ENCODE peak calls at places on chromosomes 4 and X, in six cellular contexts. Y is spleen, P is HCT116, X is Panc1, B is HL-60, N is GM23338. U is an unnamed sample.

GRCh38 chr4:113893546-113893945 is 85.9 kb downstream of the ARSJ start:
- DNase-seq in P (no peak), B (no peak), X (no peak), N (no peak), Y (no peak), U (no peak)

GRCh38 chr4:121822796-121823504 is 733 bp downstream of the CCNA2 start:
- DNase-seq in P (no peak), B (peak), N (peak), Y (no peak), X (no peak), U (no peak)

GRCh38 chr4:125316781-125317525 is 2.2 kb downstream of the FAT4 start:
- DNase-seq in N (peak), X (no peak), B (no peak), Y (peak), P (no peak), U (no peak)

GRCh38 chrX:154696328-154697045 is 43.1 kb upstream of the CTAG2 start:
- DNase-seq in P (no peak), B (no peak), N (no peak), X (no peak), Y (no peak), U (no peak)

GRCh38 chr4:132557660-132558059 is 591.4 kb upstream of the PCDH10 start:
- DNase-seq in P (peak), B (no peak), Y (no peak), X (no peak), N (peak), U (no peak)

GRCh38 chr4:157824006-157824405 is 348.8 kb downstream of the GASK1B start:
- DNase-seq in B (no peak), Y (no peak), N (no peak), P (no peak), X (no peak), U (peak)

GRCh38 chr4:8355306-8355705 is 85.2 kb downstream of the ACOX3 start:
- DNase-seq in N (no peak), B (no peak), X (no peak), P (no peak), Y (no peak), U (no peak)

GRCh38 chrX:116317409-116317808 is 119.0 kb upstream of the SLC6A14 start:
- DNase-seq in P (no peak), B (no peak), N (peak), Y (no peak), X (no peak), U (no peak)

GRCh38 chrX:16786791-16787735 is 797 bp downstream of the TXLNG start:
- DNase-seq in X (no peak), N (peak), B (no peak), Y (peak), P (no peak), U (no peak)

GRCh38 chr4:140372607-140373327 is 679 bp upstream of the SCOC start:
- DNase-seq in X (no peak), P (peak), B (peak), N (peak), Y (no peak), U (no peak)

GRCh38 chr4:46444318-46444717 is 54.4 kb upstream of the GABRA2 start:
- DNase-seq in N (no peak), P (no peak), X (no peak), Y (no peak), B (no peak), U (no peak)

GRCh38 chrX:2499507-2499906 is 1.3 kb downstream of the DHRSX start:
- DNase-seq in N (no peak), B (no peak), P (no peak), Y (peak), X (no peak), U (no peak)

GRCh38 chr4:10856271-10856670 is 171.7 kb upstream of the CLNK start:
- DNase-seq in Y (no peak), N (no peak), P (no peak), X (no peak), B (no peak), U (no peak)

GRCh38 chr4:94590493-94590892 is 138.8 kb downstream of the PDLIM5 start:
- DNase-seq in N (no peak), Y (no peak), P (no peak), X (no peak), B (no peak), U (no peak)

GRCh38 chrX:120560405-120560841 is 339 bp downstream of the CUL4B start:
- DNase-seq in X (peak), P (no peak), B (peak), N (no peak), Y (peak), U (peak)

GRCh38 chrX:117989512-117989911 is 127.1 kb downstream of the KLHL13 start:
- DNase-seq in X (no peak), N (no peak), Y (no peak), B (no peak), P (no peak), U (no peak)

GRCh38 chr4:108173599-108174057 is 4.9 kb upstream of the LEF1 start:
- DNase-seq in N (no peak), Y (no peak), B (no peak), X (no peak), P (no peak), U (no peak)

GRCh38 chr4:182863501-182863900 is 53.7 kb downstream of the DCTD start:
- DNase-seq in Y (peak), B (no peak), P (no peak), N (no peak), X (no peak), U (no peak)

GRCh38 chr4:35556387-35556786 is 687.9 kb downstream of the ARAP2 start:
- DNase-seq in X (no peak), N (no peak), B (no peak), P (peak), Y (no peak), U (no peak)

GRCh38 chrX:136868283-136869055 is 12.1 kb downstream of the RBMX start:
- DNase-seq in X (no peak), P (no peak), Y (no peak), B (no peak), N (no peak), U (no peak)

GRCh38 chr4:121551271-121551670 is 145.5 kb downstream of the ANXA5 start:
- DNase-seq in P (no peak), B (no peak), Y (no peak), N (no peak), X (no peak), U (no peak)

GRCh38 chrX:85084770-85085393 is 81.2 kb downstream of the APOOL start:
- DNase-seq in X (no peak), B (peak), P (peak), Y (no peak), N (peak), U (no peak)

GRCh38 chrX:84175943-84176342 is 12.1 kb downstream of the RPS6KA6 start:
- DNase-seq in N (no peak), P (no peak), X (no peak), B (no peak), Y (no peak), U (no peak)

GRCh38 chr4:20251796-20252655 is at the start of gene SLIT2:
- DNase-seq in N (peak), Y (peak), X (no peak), B (peak), P (peak), U (peak)

GRCh38 chr4:766559-767283 is 59.2 kb downstream of the CPLX1 start:
- DNase-seq in X (no peak), P (no peak), Y (no peak), N (peak), B (no peak), U (no peak)

GRCh38 chr4:173913496-173913895 is 370.0 kb downstream of the FBXO8 start:
- DNase-seq in N (no peak), B (no peak), P (no peak), Y (no peak), X (no peak), U (no peak)

GRCh38 chrX:155027509-155028066 is 944 bp downstream of the FUNDC2 start:
- DNase-seq in P (peak), B (peak), N (no peak), X (peak), Y (no peak), U (no peak)

GRCh38 chr4:54487491-54487890 is 170.3 kb upstream of the KIT start:
- DNase-seq in N (no peak), P (no peak), Y (no peak), B (no peak), X (no peak), U (no peak)

GRCh38 chr4:155423671-155424070 is 46.9 kb upstream of the MAP9 start:
- DNase-seq in N (no peak), Y (no peak), B (no peak), X (no peak), P (no peak), U (no peak)

GRCh38 chr4:13953083-13953482 is 325.6 kb upstream of the BOD1L1 start:
- DNase-seq in B (no peak), Y (no peak), X (no peak), N (no peak), P (no peak), U (no peak)

GRCh38 chr4:13947921-13948320 is 320.4 kb upstream of the BOD1L1 start:
- DNase-seq in N (no peak), P (no peak), X (no peak), B (no peak), Y (no peak), U (no peak)

GRCh38 chr4:13955551-13955950 is 328.0 kb upstream of the BOD1L1 start:
- DNase-seq in Y (no peak), X (no peak), B (no peak), N (no peak), P (no peak), U (no peak)

DNA sequence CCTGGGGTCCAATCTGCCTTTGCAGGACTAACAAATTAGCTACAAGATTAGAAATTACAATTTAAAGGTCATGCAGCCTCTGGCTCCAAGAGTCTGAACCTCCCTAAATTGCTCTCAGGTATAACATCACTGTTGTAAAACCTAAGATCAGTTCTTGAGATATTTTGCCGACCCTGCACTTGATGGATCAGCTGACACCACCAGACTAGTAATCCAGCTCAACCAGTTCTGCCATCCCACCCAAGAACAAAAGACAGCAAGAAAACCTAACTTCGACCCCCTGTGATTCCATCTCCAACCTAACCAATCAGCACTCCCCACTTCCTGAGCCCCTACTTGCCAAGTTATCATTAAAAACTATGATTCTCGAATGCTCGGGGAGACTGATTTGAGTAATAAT is 323.0 kb upstream of the BOD1L1 start:
- DNase-seq in Y (no peak), X (no peak), N (no peak), B (no peak), P (no peak), U (no peak)
- H3K27ac ChIP-seq in Y (no peak), X (no peak), N (no peak), B (no peak), P (no peak), U (no peak)

DNA sequence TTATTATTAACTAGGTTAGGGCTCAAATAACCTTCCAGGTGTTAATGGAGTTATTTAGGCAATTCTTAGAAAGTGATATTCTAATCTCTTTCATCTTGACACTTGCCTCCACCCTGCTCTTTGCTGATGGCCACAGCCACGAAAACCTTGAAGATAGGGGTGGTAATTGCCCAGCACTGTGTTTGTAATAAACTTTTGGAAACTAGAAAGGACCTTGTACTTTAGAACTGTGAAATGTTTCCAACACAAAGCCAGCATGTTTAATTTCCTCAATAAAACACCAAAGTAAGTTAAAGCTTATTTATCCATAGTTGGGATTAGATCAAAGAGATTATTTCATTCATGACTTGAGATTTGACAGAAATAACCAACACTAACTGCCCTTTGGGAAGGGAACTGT is 78.3 kb downstream of the MAOA start:
- DNase-seq in N (no peak), Y (no peak), B (no peak), X (no peak), P (no peak), U (no peak)
- TF ChIP-seq POLR2AphosphoS5 in N (no peak), Y (no peak), B (no peak), X (no peak), P (no peak), U (no peak)

GRCh38 chr4:185712350-185713024 is 99.5 kb downstream of the SORBS2 start:
- DNase-seq in P (no peak), N (peak), Y (no peak), B (no peak), X (no peak), U (no peak)
- H3K27ac ChIP-seq in P (no peak), N (no peak), Y (no peak), B (no peak), X (no peak), U (no peak)

DNA sequence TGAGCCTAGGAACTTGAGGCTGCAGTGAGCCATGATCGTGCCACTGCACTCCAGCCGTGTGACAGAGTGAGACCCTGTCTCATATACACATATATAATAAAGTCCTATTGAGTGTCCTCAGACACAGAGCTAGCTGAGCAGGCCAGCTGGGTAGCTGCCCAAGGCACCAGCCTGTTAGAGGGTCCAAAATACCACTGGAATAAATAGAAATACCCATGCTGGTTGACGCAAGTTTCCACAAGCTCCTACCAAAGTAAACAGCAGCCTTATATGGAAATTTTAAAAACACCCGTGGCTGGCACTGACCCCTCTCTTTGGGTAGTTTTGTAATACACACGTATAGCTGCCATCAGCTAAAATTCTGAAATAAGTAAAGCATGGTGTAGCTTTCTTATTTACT is 348.6 kb downstream of the BCOR start:
- DNase-seq in P (no peak), Y (no peak), B (no peak), X (no peak), N (no peak), U (no peak)
- TF ChIP-seq POLR2AphosphoS5 in P (no peak), Y (no peak), B (no peak), X (no peak), N (no peak), U (no peak)

GRCh38 chr4:147790412-147790811 is 58.5 kb downstream of the ARHGAP10 start:
- DNase-seq in X (no peak), N (no peak), Y (no peak), P (no peak), B (no peak), U (no peak)

GRCh38 chr4:147789596-147789995 is 57.7 kb downstream of the ARHGAP10 start:
- DNase-seq in N (no peak), P (no peak), Y (no peak), X (no peak), B (no peak), U (no peak)

GRCh38 chr4:147787204-147787603 is 55.3 kb downstream of the ARHGAP10 start:
- DNase-seq in B (no peak), N (no peak), P (no peak), X (no peak), Y (no peak), U (no peak)

GRCh38 chr4:147786531-147786930 is 54.6 kb downstream of the ARHGAP10 start:
- DNase-seq in N (no peak), B (no peak), P (no peak), Y (no peak), X (no peak), U (no peak)

GRCh38 chr4:147788791-147789190 is 56.9 kb downstream of the ARHGAP10 start:
- DNase-seq in N (no peak), Y (no peak), B (no peak), P (no peak), X (no peak), U (no peak)
- H3K27ac ChIP-seq in N (no peak), Y (no peak), B (no peak), P (no peak), X (no peak), U (peak)

DNA sequence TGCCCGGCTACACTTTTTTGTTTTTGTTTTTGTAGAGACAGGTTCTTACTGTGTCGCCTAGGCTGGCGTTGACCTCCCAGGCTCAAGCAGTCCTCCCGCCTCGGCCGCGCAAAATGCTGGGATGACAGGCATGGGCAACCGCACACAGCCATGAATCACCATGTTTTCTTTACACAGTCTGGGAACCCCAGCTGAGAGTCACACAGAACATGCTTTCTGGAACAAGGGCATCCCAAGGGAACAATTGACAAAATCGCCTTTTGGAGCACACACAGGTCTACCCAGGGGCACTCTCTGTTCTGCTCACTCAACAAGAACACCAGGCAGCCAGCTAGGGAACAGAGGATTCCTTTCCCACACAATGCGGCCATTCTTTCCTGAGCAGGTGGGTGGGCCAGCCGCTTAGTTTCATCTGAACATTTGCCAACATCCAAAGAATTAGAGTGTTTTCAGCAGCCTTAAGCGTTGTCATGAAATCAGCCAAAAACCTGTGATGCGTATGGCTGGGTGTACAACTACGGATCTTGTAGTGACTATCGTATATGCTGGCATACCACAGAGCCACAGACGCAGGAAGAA is 15.7 kb downstream of the PRKX start:
- DNase-seq in P (no peak), X (no peak), N (no peak), Y (no peak), B (no peak), U (peak)
- TF ChIP-seq POLR2AphosphoS5 in P (no peak), X (no peak), N (no peak), Y (no peak), B (no peak), U (peak)

GRCh38 chrX:15673970-15674369 is 9.4 kb upstream of the CLTRN start:
- DNase-seq in B (no peak), N (no peak), P (no peak), X (no peak), Y (no peak), U (no peak)
- H3K27ac ChIP-seq in B (peak), N (peak), P (peak), X (peak), Y (peak), U (peak)